ENCODE peak calls at places on chromosomes 6 and 20, in eight cellular contexts. V is tibial nerve; T is stimulated activated CD8-positive, alpha-beta memory T cell treated with anti-CD3 and anti-CD28 coated beads, Interleukin-12 subunit alpha, Interleukin-12 subunit beta, amount 100 ng/mL, for 1 hour; G is naive B cell; D is activated CD4-positive, alpha-beta memory T cell treated with anti-CD3 and anti-CD28 coated beads for 36 hours; Z is activated gamma-delta T cell treated with Interleukin-2 at 50 U/mL for 16 hours; L is HT-29; R is EL. W is an unnamed sample.

GRCh38 chr6:49409951-49410542 is 53.0 kb downstream of the MMUT start:
- DNase-seq in T (peak), R (peak), D (peak), L (peak), V (peak), G (peak), Z (peak), W (peak)

GRCh38 chr6:47042238-47042843 is at the start of gene ADGRF1:
- DNase-seq in T (no peak), R (no peak), G (no peak), Z (no peak), V (no peak), D (no peak), L (peak), W (no peak)

GRCh38 chr6:155528982-155529453 is 73.4 kb upstream of the NOX3 start:
- DNase-seq in V (no peak), Z (no peak), L (peak), R (peak), D (no peak), G (peak), T (no peak), W (peak)

GRCh38 chr20:33401922-33402369 is 627 bp upstream of the CDK5RAP1 start:
- DNase-seq in G (no peak), L (peak), D (peak), V (no peak), T (no peak), R (peak), Z (no peak), W (no peak)

GRCh38 chr20:51388227-51388626 is 154.3 kb downstream of the NFATC2 start:
- DNase-seq in G (no peak), R (peak), Z (no peak), T (no peak), V (no peak), L (no peak), D (no peak), W (no peak)

GRCh38 chr6:81865712-81866111 is 113.2 kb upstream of the TENT5A start:
- DNase-seq in Z (no peak), T (no peak), D (no peak), G (no peak), V (no peak), L (peak), R (peak), W (peak)

GRCh38 chr6:72554761-72555221 is 67.1 kb upstream of the KCNQ5 start:
- DNase-seq in L (no peak), G (no peak), V (no peak), R (peak), T (no peak), D (no peak), Z (no peak), W (no peak)

GRCh38 chr20:38590682-38591483 is 9.9 kb downstream of the ADIG start:
- DNase-seq in D (no peak), R (no peak), Z (no peak), V (no peak), L (no peak), G (no peak), T (no peak), W (no peak)

GRCh38 chr6:149716181-149716580 is 1.7 kb downstream of the LATS1 start:
- DNase-seq in L (no peak), R (no peak), T (no peak), V (no peak), D (peak), Z (no peak), G (no peak), W (no peak)

GRCh38 chr6:27472182-27472616 is 706 bp downstream of the ZNF184 start:
- DNase-seq in R (peak), L (peak), G (no peak), V (no peak), D (peak), T (peak), Z (peak), W (peak)

GRCh38 chr20:34522969-34523871 is 7.0 kb downstream of the DYNLRB1 start:
- DNase-seq in V (no peak), R (peak), D (peak), G (peak), T (no peak), Z (peak), L (peak), W (peak)

GRCh38 chr6:166514196-166514595 is 72.3 kb downstream of the RAMACL start:
- DNase-seq in D (no peak), V (no peak), G (no peak), R (peak), T (no peak), L (peak), Z (no peak), W (peak)

GRCh38 chr20:64108731-64109389 is 1.5 kb upstream of the NPBWR2 start:
- DNase-seq in Z (no peak), D (no peak), G (no peak), R (no peak), V (no peak), T (no peak), L (no peak), W (peak)

GRCh38 chr20:20594171-20594530 is 118.3 kb downstream of the RALGAPA2 start:
- DNase-seq in V (no peak), L (peak), R (peak), D (no peak), T (no peak), Z (no peak), G (no peak), W (no peak)

GRCh38 chr6:34148864-34149810 is 3.2 kb upstream of the GRM4 start:
- DNase-seq in L (no peak), T (no peak), D (no peak), Z (no peak), R (no peak), V (no peak), G (no peak), W (peak)

GRCh38 chr20:47713941-47714450 is 71.3 kb downstream of the SULF2 start:
- DNase-seq in Z (no peak), G (no peak), R (peak), T (no peak), D (no peak), V (peak), L (no peak), W (no peak)

GRCh38 chr6:11714116-11714797 is 64.3 kb downstream of the ADTRP start:
- DNase-seq in G (no peak), V (no peak), T (no peak), R (no peak), Z (no peak), L (no peak), D (peak), W (peak)

GRCh38 chr6:98118357-98119045 is 715.9 kb upstream of the POU3F2 start:
- DNase-seq in Z (no peak), V (no peak), L (no peak), G (no peak), D (no peak), T (no peak), R (no peak), W (no peak)

GRCh38 chr20:60202046-60202445 is 243.8 kb downstream of the CDH26 start:
- DNase-seq in D (no peak), G (no peak), R (no peak), Z (no peak), T (no peak), V (no peak), L (no peak), W (peak)

GRCh38 chr6:122845916-122846632 is 57.0 kb downstream of the SMPDL3A start:
- DNase-seq in L (no peak), D (no peak), R (peak), T (no peak), G (no peak), Z (no peak), V (no peak), W (peak)